ENCODE peak calls at places on chromosomes 1 and 21, in six cellular contexts. G is stimulated activated naive CD8-positive, alpha-beta T cell treated with anti-CD3 and anti-CD28 coated beads, Interleukin-15, Interleukin-2, amounts not matched to agents 100 U/mL and 50 U/mL, for 24 hours; Q is activated CD4-positive, alpha-beta T cell treated with anti-CD3 and anti-CD28 coated beads for 36 hours; A is heart left ventricle; I is left lung; M is effector memory CD8-positive, alpha-beta T cell. C is an unnamed sample.
A peak's percentile ranks its signal among the peaks of the same experiment; 100 is the strongest.

GRCh38 chr21:42746593-42747266 is 93.3 kb downstream of the PDE9A start:
- ATAC-seq in G (peak; percentile 53), Q (peak; percentile 71), A (peak; percentile 56), I (peak; percentile 69), M (peak; percentile 73), C (peak; percentile 67)

GRCh38 chr1:226690460-226690982 is 48.6 kb downstream of the ITPKB start:
- ATAC-seq in G (peak; percentile 37), Q (peak; percentile 76), A (peak; percentile 31), I (peak; percentile 90), M (peak; percentile 51), C (peak; percentile 42)

GRCh38 chr21:18940791-18941190 is 537.2 kb upstream of the TMPRSS15 start:
- ATAC-seq in G (no peak), Q (no peak), A (no peak), I (no peak), M (no peak), C (no peak)

GRCh38 chr1:41545996-41546938 is 61.8 kb upstream of the EDN2 start:
- ATAC-seq in G (no peak), Q (no peak), A (peak; percentile 38), I (no peak), M (no peak), C (peak; percentile 4)

GRCh38 chr1:12445257-12445656 is 172.8 kb downstream of the DHRS3 start:
- ATAC-seq in G (no peak), Q (no peak), A (no peak), I (no peak), M (no peak), C (no peak)

GRCh38 chr1:4150262-4150661 is 250.2 kb upstream of the C1orf174 start:
- ATAC-seq in G (no peak), Q (no peak), A (no peak), I (no peak), M (no peak), C (no peak)

GRCh38 chr1:116433283-116434257 is 60.5 kb downstream of the ATP1A1 start:
- ATAC-seq in G (no peak), Q (no peak), A (peak; percentile 95), I (no peak), M (peak; percentile 30), C (no peak)

GRCh38 chr21:41666641-41667051 is 100.2 kb downstream of the RIPK4 start:
- ATAC-seq in G (no peak), Q (no peak), A (no peak), I (peak; percentile 21), M (no peak), C (no peak)

GRCh38 chr1:910311-910880 is 13.3 kb upstream of the SAMD11 start:
- ATAC-seq in G (no peak), Q (no peak), A (no peak), I (no peak), M (no peak), C (no peak)

GRCh38 chr1:12711421-12712005 is 4.4 kb upstream of the AADACL3 start:
- ATAC-seq in G (no peak), Q (no peak), A (no peak), I (no peak), M (no peak), C (no peak)

GRCh38 chr1:111585461-111586100 is 34.0 kb upstream of the RAP1A start:
- ATAC-seq in G (no peak), Q (no peak), A (no peak), I (no peak), M (no peak), C (peak; percentile 46)

GRCh38 chr1:183577897-183578470 is 12.3 kb downstream of the NCF2 start:
- ATAC-seq in G (no peak), Q (no peak), A (no peak), I (no peak), M (no peak), C (no peak)

GRCh38 chr1:85359874-85360708 is 83.7 kb upstream of the BCL10 start:
- ATAC-seq in G (no peak), Q (no peak), A (no peak), I (peak; percentile 27), M (no peak), C (no peak)

GRCh38 chr1:208179303-208179702 is 64.9 kb downstream of the PLXNA2 start:
- ATAC-seq in G (no peak), Q (no peak), A (peak; percentile 58), I (peak; percentile 67), M (no peak), C (no peak)

GRCh38 chr1:27342391-27342777 is 562 bp downstream of the SYTL1 start:
- ATAC-seq in G (peak; percentile 54), Q (peak; percentile 75), A (peak; percentile 7), I (peak; percentile 25), M (peak; percentile 40), C (peak; percentile 75)

GRCh38 chr1:119715542-119715941 is 3.8 kb downstream of the PHGDH start:
- ATAC-seq in G (no peak), Q (no peak), A (no peak), I (no peak), M (no peak), C (no peak)

GRCh38 chr1:160834945-160835565 is 27.6 kb downstream of the CD244 start:
- ATAC-seq in G (no peak), Q (no peak), A (no peak), I (peak; percentile 49), M (no peak), C (no peak)

GRCh38 chr1:113677250-113678158 is 81.8 kb downstream of the PHTF1 start:
- ATAC-seq in G (no peak), Q (peak; percentile 39), A (peak; percentile 42), I (peak; percentile 63), M (peak; percentile 32), C (no peak)

GRCh38 chr1:193448682-193449461 is 262.5 kb upstream of the B3GALT2 start:
- ATAC-seq in G (peak; percentile 93), Q (peak; percentile 93), A (no peak), I (no peak), M (peak; percentile 85), C (peak; percentile 93)

GRCh38 chr21:35172231-35172630 is 123.1 kb upstream of the RUNX1 start:
- ATAC-seq in G (no peak), Q (peak; percentile 44), A (no peak), I (no peak), M (peak; percentile 62), C (no peak)

GRCh38 chr1:159960721-159961381 is 6.8 kb upstream of the SLAMF9 start:
- ATAC-seq in G (no peak), Q (no peak), A (peak; percentile 91), I (peak; percentile 69), M (no peak), C (no peak)

GRCh38 chr1:208475951-208476824 is 232.0 kb upstream of the PLXNA2 start:
- ATAC-seq in G (no peak), Q (no peak), A (peak; percentile 82), I (peak; percentile 84), M (no peak), C (no peak)

GRCh38 chr1:155761746-155762400 is 73.0 kb downstream of the DAP3 start:
- ATAC-seq in G (no peak), Q (no peak), A (peak; percentile 42), I (no peak), M (no peak), C (no peak)

GRCh38 chr1:51240096-51240495 is 4.0 kb downstream of the RNF11 start:
- ATAC-seq in G (no peak), Q (no peak), A (no peak), I (no peak), M (no peak), C (no peak)

GRCh38 chr1:147486876-147487656 is 54.2 kb upstream of the BCL9 start:
- ATAC-seq in G (no peak), Q (no peak), A (no peak), I (peak; percentile 81), M (no peak), C (no peak)

GRCh38 chr1:38990401-38990745 is 703 bp upstream of the AKIRIN1 start:
- ATAC-seq in G (no peak), Q (no peak), A (no peak), I (peak; percentile 10), M (peak; percentile 3), C (no peak)

GRCh38 chr1:78676347-78676982 is 26.8 kb downstream of the IFI44 start:
- ATAC-seq in G (no peak), Q (no peak), A (no peak), I (peak; percentile 76), M (peak; percentile 55), C (no peak)

GRCh38 chr21:26057488-26058170 is 112.9 kb downstream of the APP start:
- ATAC-seq in G (no peak), Q (no peak), A (no peak), I (no peak), M (no peak), C (no peak)

GRCh38 chr1:93878889-93879586 is at the start of gene DNTTIP2:
- ATAC-seq in G (peak; percentile 95), Q (peak; percentile 93), A (peak; percentile 99), I (peak; percentile 98), M (peak; percentile 87), C (peak; percentile 90)

GRCh38 chr1:171513743-171514142 is 28.4 kb downstream of the PRRC2C start:
- ATAC-seq in G (no peak), Q (peak; percentile 56), A (no peak), I (no peak), M (no peak), C (peak; percentile 29)

GRCh38 chr1:222104661-222105392 is 362.9 kb upstream of the DUSP10 start:
- ATAC-seq in G (no peak), Q (no peak), A (no peak), I (no peak), M (no peak), C (no peak)